ENCODE peak calls at places on chromosome 7, in four cellular contexts. One of them, this sample, is unnamed.

GRCh38 chr7:135934651-135935050 is 42.5 kb downstream of the MTPN start:
- DNase-seq in cardiac muscle cell: no peak
- DNase-seq in mesendoderm: no peak
- DNase-seq in CD8-positive, alpha-beta memory T cell: no peak
- DNase-seq in this sample: no peak

GRCh38 chr7:137120690-137121089 is 222.8 kb downstream of the PTN start:
- DNase-seq in cardiac muscle cell: no peak
- DNase-seq in mesendoderm: no peak
- DNase-seq in CD8-positive, alpha-beta memory T cell: no peak
- DNase-seq in this sample: no peak

GRCh38 chr7:120583835-120584586 is 273.9 kb downstream of the TSPAN12 start:
- DNase-seq in cardiac muscle cell: peak
- DNase-seq in mesendoderm: peak
- DNase-seq in CD8-positive, alpha-beta memory T cell: no peak
- DNase-seq in this sample: no peak

GRCh38 chr7:150973571-150974451 is 4.3 kb downstream of the KCNH2 start:
- DNase-seq in cardiac muscle cell: no peak
- DNase-seq in mesendoderm: no peak
- DNase-seq in CD8-positive, alpha-beta memory T cell: no peak
- DNase-seq in this sample: no peak

GRCh38 chr7:26291699-26292538 is at the start of gene SNX10:
- DNase-seq in cardiac muscle cell: peak
- DNase-seq in mesendoderm: peak
- DNase-seq in CD8-positive, alpha-beta memory T cell: peak
- DNase-seq in this sample: peak

GRCh38 chr7:30475580-30475979 is 3.0 kb downstream of the NOD1 start:
- DNase-seq in cardiac muscle cell: no peak
- DNase-seq in mesendoderm: no peak
- DNase-seq in CD8-positive, alpha-beta memory T cell: no peak
- DNase-seq in this sample: no peak

GRCh38 chr7:618539-619355 is 99.1 kb upstream of the PDGFA start:
- DNase-seq in cardiac muscle cell: no peak
- DNase-seq in mesendoderm: no peak
- DNase-seq in CD8-positive, alpha-beta memory T cell: peak
- DNase-seq in this sample: peak

GRCh38 chr7:76507723-76508406 is 2.5 kb upstream of the UPK3B start:
- DNase-seq in cardiac muscle cell: no peak
- DNase-seq in mesendoderm: no peak
- DNase-seq in CD8-positive, alpha-beta memory T cell: no peak
- DNase-seq in this sample: no peak

GRCh38 chr7:725223-726005 is 1.1 kb upstream of the DNAAF5 start:
- DNase-seq in cardiac muscle cell: peak
- DNase-seq in mesendoderm: no peak
- DNase-seq in CD8-positive, alpha-beta memory T cell: no peak
- DNase-seq in this sample: no peak

GRCh38 chr7:98372993-98373392 is 27.9 kb downstream of the BAIAP2L1 start:
- DNase-seq in cardiac muscle cell: peak
- DNase-seq in mesendoderm: no peak
- DNase-seq in CD8-positive, alpha-beta memory T cell: no peak
- DNase-seq in this sample: no peak

GRCh38 chr7:155764432-155764798 is 47.8 kb downstream of the SHH start:
- DNase-seq in cardiac muscle cell: no peak
- DNase-seq in mesendoderm: no peak
- DNase-seq in CD8-positive, alpha-beta memory T cell: no peak
- DNase-seq in this sample: no peak

GRCh38 chr7:19107392-19108147 is 9.9 kb downstream of the TWIST1 start:
- DNase-seq in cardiac muscle cell: peak
- DNase-seq in mesendoderm: peak
- DNase-seq in CD8-positive, alpha-beta memory T cell: no peak
- DNase-seq in this sample: no peak

GRCh38 chr7:28856656-28857055 is 101.5 kb downstream of the TRIL start:
- DNase-seq in cardiac muscle cell: no peak
- DNase-seq in mesendoderm: no peak
- DNase-seq in CD8-positive, alpha-beta memory T cell: no peak
- DNase-seq in this sample: no peak

GRCh38 chr7:66047426-66047825 is 28.2 kb upstream of the ASL start:
- DNase-seq in cardiac muscle cell: peak
- DNase-seq in mesendoderm: no peak
- DNase-seq in CD8-positive, alpha-beta memory T cell: no peak
- DNase-seq in this sample: no peak

GRCh38 chr7:43700059-43700501 is 29.2 kb downstream of the COA1 start:
- DNase-seq in cardiac muscle cell: peak
- DNase-seq in mesendoderm: peak
- DNase-seq in CD8-positive, alpha-beta memory T cell: no peak
- DNase-seq in this sample: no peak

GRCh38 chr7:81845628-81846259 is 75.9 kb upstream of the HGF start:
- DNase-seq in cardiac muscle cell: peak
- DNase-seq in mesendoderm: peak
- DNase-seq in CD8-positive, alpha-beta memory T cell: no peak
- DNase-seq in this sample: no peak

GRCh38 chr7:30922596-30922995 is 10.9 kb downstream of the AQP1 start:
- DNase-seq in cardiac muscle cell: no peak
- DNase-seq in mesendoderm: no peak
- DNase-seq in CD8-positive, alpha-beta memory T cell: no peak
- DNase-seq in this sample: no peak

GRCh38 chr7:157293413-157293788 is 43.4 kb upstream of the DNAJB6 start:
- DNase-seq in cardiac muscle cell: no peak
- DNase-seq in mesendoderm: no peak
- DNase-seq in CD8-positive, alpha-beta memory T cell: no peak
- DNase-seq in this sample: no peak

GRCh38 chr7:48617988-48618387 is 306.4 kb upstream of the CDC14C start:
- DNase-seq in cardiac muscle cell: no peak
- DNase-seq in mesendoderm: no peak
- DNase-seq in CD8-positive, alpha-beta memory T cell: no peak
- DNase-seq in this sample: no peak

GRCh38 chr7:128403676-128404075 is 6.1 kb downstream of the IMPDH1 start:
- DNase-seq in cardiac muscle cell: no peak
- DNase-seq in mesendoderm: no peak
- DNase-seq in CD8-positive, alpha-beta memory T cell: no peak
- DNase-seq in this sample: no peak

GRCh38 chr7:134885967-134886352 is 100.3 kb upstream of the AGBL3 start:
- DNase-seq in cardiac muscle cell: peak
- DNase-seq in mesendoderm: peak
- DNase-seq in CD8-positive, alpha-beta memory T cell: no peak
- DNase-seq in this sample: no peak

GRCh38 chr7:16223963-16224707 is 197.2 kb downstream of the CRPPA start:
- DNase-seq in cardiac muscle cell: no peak
- DNase-seq in mesendoderm: no peak
- DNase-seq in CD8-positive, alpha-beta memory T cell: peak
- DNase-seq in this sample: no peak

GRCh38 chr7:155531686-155532085 is 14.7 kb downstream of the CNPY1 start:
- DNase-seq in cardiac muscle cell: no peak
- DNase-seq in mesendoderm: no peak
- DNase-seq in CD8-positive, alpha-beta memory T cell: no peak
- DNase-seq in this sample: no peak

GRCh38 chr7:1761097-1761496 is 91.0 kb downstream of the ELFN1 start:
- DNase-seq in cardiac muscle cell: no peak
- DNase-seq in mesendoderm: no peak
- DNase-seq in CD8-positive, alpha-beta memory T cell: no peak
- DNase-seq in this sample: no peak

GRCh38 chr7:516606-517456 is 2.8 kb downstream of the PDGFA start:
- DNase-seq in cardiac muscle cell: peak
- DNase-seq in mesendoderm: peak
- DNase-seq in CD8-positive, alpha-beta memory T cell: no peak
- DNase-seq in this sample: no peak

GRCh38 chr7:24129597-24129996 is 154.4 kb upstream of the NPY start:
- DNase-seq in cardiac muscle cell: no peak
- DNase-seq in mesendoderm: no peak
- DNase-seq in CD8-positive, alpha-beta memory T cell: no peak
- DNase-seq in this sample: no peak

GRCh38 chr7:41955475-41956243 is 252.8 kb upstream of the INHBA start:
- DNase-seq in cardiac muscle cell: peak
- DNase-seq in mesendoderm: peak
- DNase-seq in CD8-positive, alpha-beta memory T cell: no peak
- DNase-seq in this sample: peak

GRCh38 chr7:141864765-141865447 is 23.6 kb upstream of the PRSS37 start:
- DNase-seq in cardiac muscle cell: no peak
- DNase-seq in mesendoderm: no peak
- DNase-seq in CD8-positive, alpha-beta memory T cell: no peak
- DNase-seq in this sample: no peak

GRCh38 chr7:129560831-129561230 is 50.7 kb upstream of the NRF1 start:
- DNase-seq in cardiac muscle cell: no peak
- DNase-seq in mesendoderm: no peak
- DNase-seq in CD8-positive, alpha-beta memory T cell: no peak
- DNase-seq in this sample: no peak

GRCh38 chr7:7956531-7957221 is 11.9 kb upstream of the GLCCI1 start:
- DNase-seq in cardiac muscle cell: no peak
- DNase-seq in mesendoderm: no peak
- DNase-seq in CD8-positive, alpha-beta memory T cell: no peak
- DNase-seq in this sample: no peak

GRCh38 chr7:16098585-16099179 is 322.7 kb downstream of the CRPPA start:
- DNase-seq in cardiac muscle cell: peak
- DNase-seq in mesendoderm: peak
- DNase-seq in CD8-positive, alpha-beta memory T cell: no peak
- DNase-seq in this sample: no peak

GRCh38 chr7:3641556-3641955 is 340.5 kb downstream of the SDK1 start:
- DNase-seq in cardiac muscle cell: no peak
- DNase-seq in mesendoderm: no peak
- DNase-seq in CD8-positive, alpha-beta memory T cell: no peak
- DNase-seq in this sample: no peak

GRCh38 chr7:56107954-56108258 is 1.6 kb upstream of the CHCHD2 start:
- DNase-seq in cardiac muscle cell: no peak
- DNase-seq in mesendoderm: no peak
- DNase-seq in CD8-positive, alpha-beta memory T cell: no peak
- DNase-seq in this sample: no peak

GRCh38 chr7:150649084-150649385 is 16.9 kb upstream of the GIMAP6 start:
- DNase-seq in cardiac muscle cell: no peak
- DNase-seq in mesendoderm: no peak
- DNase-seq in CD8-positive, alpha-beta memory T cell: no peak
- DNase-seq in this sample: no peak

GRCh38 chr7:35030848-35031247 is 6.4 kb downstream of the DPY19L1 start:
- DNase-seq in cardiac muscle cell: no peak
- DNase-seq in mesendoderm: no peak
- DNase-seq in CD8-positive, alpha-beta memory T cell: no peak
- DNase-seq in this sample: no peak

GRCh38 chr7:69434350-69434749 is 163.9 kb upstream of the AUTS2 start:
- DNase-seq in cardiac muscle cell: peak
- DNase-seq in mesendoderm: no peak
- DNase-seq in CD8-positive, alpha-beta memory T cell: no peak
- DNase-seq in this sample: no peak

GRCh38 chr7:47537716-47538640 is 43.9 kb downstream of the TNS3 start:
- DNase-seq in cardiac muscle cell: no peak
- DNase-seq in mesendoderm: no peak
- DNase-seq in CD8-positive, alpha-beta memory T cell: no peak
- DNase-seq in this sample: no peak
- H3K27ac ChIP-seq in cardiac muscle cell: no peak
- H3K27ac ChIP-seq in mesendoderm: no peak
- H3K27ac ChIP-seq in CD8-positive, alpha-beta memory T cell: no peak
- H3K27ac ChIP-seq in this sample: no peak

DNA sequence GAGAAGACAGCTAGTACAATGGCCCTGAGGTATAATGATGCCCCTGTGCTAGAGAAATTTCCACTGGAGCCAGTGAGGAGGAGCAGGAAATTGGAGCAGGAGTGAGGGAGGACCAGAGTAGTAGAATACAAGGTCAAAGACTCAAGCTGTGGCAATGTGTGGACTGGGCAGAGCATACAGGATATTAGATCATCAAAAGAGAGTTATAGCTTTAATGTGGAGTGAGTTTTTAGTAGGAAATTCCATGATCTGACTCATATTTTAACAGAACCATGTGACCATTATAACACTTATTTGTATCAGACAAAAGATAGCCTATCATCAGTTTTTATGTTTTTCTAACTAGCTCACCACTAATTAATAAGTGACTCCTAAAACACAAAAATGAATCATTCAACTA is 154.1 kb downstream of the DGKB start:
- DNase-seq in cardiac muscle cell: peak
- DNase-seq in mesendoderm: no peak
- DNase-seq in CD8-positive, alpha-beta memory T cell: no peak
- DNase-seq in this sample: no peak
- H3K27ac ChIP-seq in cardiac muscle cell: no peak
- H3K27ac ChIP-seq in mesendoderm: no peak
- H3K27ac ChIP-seq in CD8-positive, alpha-beta memory T cell: no peak
- H3K27ac ChIP-seq in this sample: no peak

GRCh38 chr7:36300696-36301350 is 88.8 kb upstream of the ANLN start:
- DNase-seq in cardiac muscle cell: peak
- DNase-seq in mesendoderm: no peak
- DNase-seq in CD8-positive, alpha-beta memory T cell: no peak
- DNase-seq in this sample: no peak
- H3K27ac ChIP-seq in cardiac muscle cell: no peak
- H3K27ac ChIP-seq in mesendoderm: peak
- H3K27ac ChIP-seq in CD8-positive, alpha-beta memory T cell: no peak
- H3K27ac ChIP-seq in this sample: no peak

GRCh38 chr7:158740013-158740656 is 35.5 kb upstream of the NCAPG2 start:
- DNase-seq in cardiac muscle cell: peak
- DNase-seq in mesendoderm: no peak
- DNase-seq in CD8-positive, alpha-beta memory T cell: no peak
- DNase-seq in this sample: no peak
- H3K27ac ChIP-seq in cardiac muscle cell: no peak
- H3K27ac ChIP-seq in mesendoderm: no peak
- H3K27ac ChIP-seq in CD8-positive, alpha-beta memory T cell: no peak
- H3K27ac ChIP-seq in this sample: peak

This sample was measured in prostate gland.